ENCODE peak calls at places on chromosome 6, in six cellular contexts. One of them, this sample, is unnamed.

GRCh38 chr6:3358413-3359090 is 98.3 kb downstream of the SLC22A23 start:
- DNase-seq in stimulated activated CD8-positive, alpha-beta memory T cell treated with anti-CD3 and anti-CD28 coated beads, Interleukin-7, amount 100 ng/mL, for 1 hour: no peak
- DNase-seq in NCI-H460: no peak
- DNase-seq in NCI-H2029: no peak
- DNase-seq in amniotic epithelial cell: no peak
- DNase-seq in substantia nigra: no peak
- DNase-seq in this sample: no peak

GRCh38 chr6:164749126-164749758 is 560.2 kb downstream of the C6orf118 start:
- DNase-seq in stimulated activated CD8-positive, alpha-beta memory T cell treated with anti-CD3 and anti-CD28 coated beads, Interleukin-7, amount 100 ng/mL, for 1 hour: no peak
- DNase-seq in NCI-H460: no peak
- DNase-seq in NCI-H2029: peak
- DNase-seq in amniotic epithelial cell: no peak
- DNase-seq in substantia nigra: no peak
- DNase-seq in this sample: no peak

GRCh38 chr6:5936140-5936539 is 70.6 kb downstream of the NRN1 start:
- DNase-seq in stimulated activated CD8-positive, alpha-beta memory T cell treated with anti-CD3 and anti-CD28 coated beads, Interleukin-7, amount 100 ng/mL, for 1 hour: no peak
- DNase-seq in NCI-H460: no peak
- DNase-seq in NCI-H2029: no peak
- DNase-seq in amniotic epithelial cell: no peak
- DNase-seq in substantia nigra: no peak
- DNase-seq in this sample: no peak

GRCh38 chr6:167341665-167342655 is 17.1 kb downstream of the TTLL2 start:
- DNase-seq in stimulated activated CD8-positive, alpha-beta memory T cell treated with anti-CD3 and anti-CD28 coated beads, Interleukin-7, amount 100 ng/mL, for 1 hour: no peak
- DNase-seq in NCI-H460: no peak
- DNase-seq in NCI-H2029: peak
- DNase-seq in amniotic epithelial cell: no peak
- DNase-seq in substantia nigra: no peak
- DNase-seq in this sample: no peak

GRCh38 chr6:170222498-170223471 is 68.1 kb downstream of the DLL1 start:
- DNase-seq in stimulated activated CD8-positive, alpha-beta memory T cell treated with anti-CD3 and anti-CD28 coated beads, Interleukin-7, amount 100 ng/mL, for 1 hour: no peak
- DNase-seq in NCI-H460: no peak
- DNase-seq in NCI-H2029: peak
- DNase-seq in amniotic epithelial cell: no peak
- DNase-seq in substantia nigra: no peak
- DNase-seq in this sample: no peak

GRCh38 chr6:17093692-17094091 is 8.2 kb upstream of the STMND1 start:
- DNase-seq in stimulated activated CD8-positive, alpha-beta memory T cell treated with anti-CD3 and anti-CD28 coated beads, Interleukin-7, amount 100 ng/mL, for 1 hour: no peak
- DNase-seq in NCI-H460: no peak
- DNase-seq in NCI-H2029: no peak
- DNase-seq in amniotic epithelial cell: no peak
- DNase-seq in substantia nigra: no peak
- DNase-seq in this sample: peak

GRCh38 chr6:16337280-16337975 is 99.0 kb downstream of the GMPR start:
- DNase-seq in stimulated activated CD8-positive, alpha-beta memory T cell treated with anti-CD3 and anti-CD28 coated beads, Interleukin-7, amount 100 ng/mL, for 1 hour: no peak
- DNase-seq in NCI-H460: no peak
- DNase-seq in NCI-H2029: no peak
- DNase-seq in amniotic epithelial cell: peak
- DNase-seq in substantia nigra: no peak
- DNase-seq in this sample: no peak

GRCh38 chr6:77228279-77228678 is 235.0 kb downstream of the HTR1B start:
- DNase-seq in stimulated activated CD8-positive, alpha-beta memory T cell treated with anti-CD3 and anti-CD28 coated beads, Interleukin-7, amount 100 ng/mL, for 1 hour: no peak
- DNase-seq in NCI-H460: no peak
- DNase-seq in NCI-H2029: no peak
- DNase-seq in amniotic epithelial cell: no peak
- DNase-seq in substantia nigra: no peak
- DNase-seq in this sample: no peak

GRCh38 chr6:72218125-72218524 is 331.8 kb downstream of the RIMS1 start:
- DNase-seq in stimulated activated CD8-positive, alpha-beta memory T cell treated with anti-CD3 and anti-CD28 coated beads, Interleukin-7, amount 100 ng/mL, for 1 hour: no peak
- DNase-seq in NCI-H460: peak
- DNase-seq in NCI-H2029: no peak
- DNase-seq in amniotic epithelial cell: peak
- DNase-seq in substantia nigra: no peak
- DNase-seq in this sample: peak

GRCh38 chr6:27290065-27290849 is 21.8 kb downstream of the POM121L2 start:
- DNase-seq in stimulated activated CD8-positive, alpha-beta memory T cell treated with anti-CD3 and anti-CD28 coated beads, Interleukin-7, amount 100 ng/mL, for 1 hour: no peak
- DNase-seq in NCI-H460: peak
- DNase-seq in NCI-H2029: no peak
- DNase-seq in amniotic epithelial cell: peak
- DNase-seq in substantia nigra: no peak
- DNase-seq in this sample: no peak

GRCh38 chr6:143401060-143401426 is 49.5 kb downstream of the ADAT2 start:
- DNase-seq in stimulated activated CD8-positive, alpha-beta memory T cell treated with anti-CD3 and anti-CD28 coated beads, Interleukin-7, amount 100 ng/mL, for 1 hour: no peak
- DNase-seq in NCI-H460: no peak
- DNase-seq in NCI-H2029: no peak
- DNase-seq in amniotic epithelial cell: no peak
- DNase-seq in substantia nigra: no peak
- DNase-seq in this sample: no peak

GRCh38 chr6:161271343-161272019 is 2.4 kb downstream of the AGPAT4 start:
- DNase-seq in stimulated activated CD8-positive, alpha-beta memory T cell treated with anti-CD3 and anti-CD28 coated beads, Interleukin-7, amount 100 ng/mL, for 1 hour: no peak
- DNase-seq in NCI-H460: no peak
- DNase-seq in NCI-H2029: no peak
- DNase-seq in amniotic epithelial cell: no peak
- DNase-seq in substantia nigra: no peak
- DNase-seq in this sample: no peak

GRCh38 chr6:24339932-24340331 is 17.9 kb downstream of the DCDC2 start:
- DNase-seq in stimulated activated CD8-positive, alpha-beta memory T cell treated with anti-CD3 and anti-CD28 coated beads, Interleukin-7, amount 100 ng/mL, for 1 hour: no peak
- DNase-seq in NCI-H460: no peak
- DNase-seq in NCI-H2029: no peak
- DNase-seq in amniotic epithelial cell: no peak
- DNase-seq in substantia nigra: no peak
- DNase-seq in this sample: no peak

GRCh38 chr6:129567374-129567773 is 142.6 kb downstream of the ARHGAP18 start:
- DNase-seq in stimulated activated CD8-positive, alpha-beta memory T cell treated with anti-CD3 and anti-CD28 coated beads, Interleukin-7, amount 100 ng/mL, for 1 hour: no peak
- DNase-seq in NCI-H460: no peak
- DNase-seq in NCI-H2029: no peak
- DNase-seq in amniotic epithelial cell: peak
- DNase-seq in substantia nigra: no peak
- DNase-seq in this sample: peak

GRCh38 chr6:56282391-56282790 is 35.0 kb upstream of the COL21A1 start:
- DNase-seq in stimulated activated CD8-positive, alpha-beta memory T cell treated with anti-CD3 and anti-CD28 coated beads, Interleukin-7, amount 100 ng/mL, for 1 hour: no peak
- DNase-seq in NCI-H460: no peak
- DNase-seq in NCI-H2029: no peak
- DNase-seq in amniotic epithelial cell: peak
- DNase-seq in substantia nigra: no peak
- DNase-seq in this sample: no peak

GRCh38 chr6:33323623-33323948 is 6.0 kb upstream of the ZBTB22 start:
- DNase-seq in stimulated activated CD8-positive, alpha-beta memory T cell treated with anti-CD3 and anti-CD28 coated beads, Interleukin-7, amount 100 ng/mL, for 1 hour: no peak
- DNase-seq in NCI-H460: no peak
- DNase-seq in NCI-H2029: no peak
- DNase-seq in amniotic epithelial cell: no peak
- DNase-seq in substantia nigra: no peak
- DNase-seq in this sample: no peak

GRCh38 chr6:157323114-157323923 is at the start of gene TMEM242:
- DNase-seq in stimulated activated CD8-positive, alpha-beta memory T cell treated with anti-CD3 and anti-CD28 coated beads, Interleukin-7, amount 100 ng/mL, for 1 hour: peak
- DNase-seq in NCI-H460: peak
- DNase-seq in NCI-H2029: no peak
- DNase-seq in amniotic epithelial cell: peak
- DNase-seq in substantia nigra: no peak
- DNase-seq in this sample: no peak

GRCh38 chr6:15109338-15110090 is 136.4 kb upstream of the JARID2 start:
- DNase-seq in stimulated activated CD8-positive, alpha-beta memory T cell treated with anti-CD3 and anti-CD28 coated beads, Interleukin-7, amount 100 ng/mL, for 1 hour: no peak
- DNase-seq in NCI-H460: no peak
- DNase-seq in NCI-H2029: no peak
- DNase-seq in amniotic epithelial cell: peak
- DNase-seq in substantia nigra: no peak
- DNase-seq in this sample: no peak

GRCh38 chr6:7270320-7271204 is 42.4 kb downstream of the SSR1 start:
- DNase-seq in stimulated activated CD8-positive, alpha-beta memory T cell treated with anti-CD3 and anti-CD28 coated beads, Interleukin-7, amount 100 ng/mL, for 1 hour: no peak
- DNase-seq in NCI-H460: no peak
- DNase-seq in NCI-H2029: no peak
- DNase-seq in amniotic epithelial cell: no peak
- DNase-seq in substantia nigra: no peak
- DNase-seq in this sample: no peak

GRCh38 chr6:130944486-130944885 is 117.3 kb downstream of the SMLR1 start:
- DNase-seq in stimulated activated CD8-positive, alpha-beta memory T cell treated with anti-CD3 and anti-CD28 coated beads, Interleukin-7, amount 100 ng/mL, for 1 hour: no peak
- DNase-seq in NCI-H460: no peak
- DNase-seq in NCI-H2029: no peak
- DNase-seq in amniotic epithelial cell: no peak
- DNase-seq in substantia nigra: peak
- DNase-seq in this sample: no peak

GRCh38 chr6:12890171-12890790 is 173.7 kb downstream of the PHACTR1 start:
- DNase-seq in stimulated activated CD8-positive, alpha-beta memory T cell treated with anti-CD3 and anti-CD28 coated beads, Interleukin-7, amount 100 ng/mL, for 1 hour: no peak
- DNase-seq in NCI-H460: no peak
- DNase-seq in NCI-H2029: no peak
- DNase-seq in amniotic epithelial cell: no peak
- DNase-seq in substantia nigra: no peak
- DNase-seq in this sample: peak